ENCODE peak calls at places on chromosomes 11 and 22, in nine cellular contexts. One of them, this sample, is unnamed.

GRCh38 chr11:96324912-96325311 is 18.1 kb downstream of the MAML2 start:
- DNase-seq in endodermal cell: no peak
- DNase-seq in A549: no peak
- DNase-seq in cardiac fibroblast: peak
- DNase-seq in thoracic aorta: no peak
- DNase-seq in HFF-Myc: no peak
- DNase-seq in breast epithelium: no peak
- DNase-seq in lower leg skin: no peak
- DNase-seq in prostate gland: no peak
- DNase-seq in this sample: peak

GRCh38 chr11:2779981-2780849 is 80.4 kb upstream of the KCNQ1OT1 start:
- DNase-seq in HFF-Myc: no peak
- DNase-seq in A549: no peak
- DNase-seq in prostate gland: peak
- DNase-seq in lower leg skin: peak
- DNase-seq in endodermal cell: peak
- DNase-seq in cardiac fibroblast: peak
- DNase-seq in thoracic aorta: peak
- DNase-seq in breast epithelium: peak
- DNase-seq in this sample: no peak

GRCh38 chr11:86874314-86875056 is 74.1 kb downstream of the PRSS23 start:
- DNase-seq in lower leg skin: no peak
- DNase-seq in endodermal cell: no peak
- DNase-seq in HFF-Myc: no peak
- DNase-seq in cardiac fibroblast: no peak
- DNase-seq in A549: no peak
- DNase-seq in prostate gland: no peak
- DNase-seq in breast epithelium: no peak
- DNase-seq in thoracic aorta: no peak
- DNase-seq in this sample: peak

GRCh38 chr11:129278586-129279319 is 86.6 kb upstream of the ARHGAP32 start:
- DNase-seq in lower leg skin: no peak
- DNase-seq in breast epithelium: no peak
- DNase-seq in HFF-Myc: no peak
- DNase-seq in thoracic aorta: no peak
- DNase-seq in prostate gland: no peak
- DNase-seq in A549: no peak
- DNase-seq in endodermal cell: peak
- DNase-seq in cardiac fibroblast: peak
- DNase-seq in this sample: no peak

GRCh38 chr11:32440372-32440888 is 5.1 kb upstream of the WT1 start:
- DNase-seq in A549: no peak
- DNase-seq in breast epithelium: no peak
- DNase-seq in prostate gland: no peak
- DNase-seq in cardiac fibroblast: no peak
- DNase-seq in thoracic aorta: no peak
- DNase-seq in endodermal cell: no peak
- DNase-seq in lower leg skin: no peak
- DNase-seq in HFF-Myc: no peak
- DNase-seq in this sample: no peak

GRCh38 chr11:86483591-86484163 is 109.0 kb downstream of the CCDC81 start:
- DNase-seq in prostate gland: no peak
- DNase-seq in endodermal cell: no peak
- DNase-seq in lower leg skin: peak
- DNase-seq in cardiac fibroblast: no peak
- DNase-seq in thoracic aorta: no peak
- DNase-seq in A549: no peak
- DNase-seq in breast epithelium: no peak
- DNase-seq in HFF-Myc: no peak
- DNase-seq in this sample: no peak

GRCh38 chr22:30694638-30695350 is at the start of gene OSBP2:
- DNase-seq in thoracic aorta: no peak
- DNase-seq in HFF-Myc: no peak
- DNase-seq in lower leg skin: peak
- DNase-seq in endodermal cell: peak
- DNase-seq in A549: peak
- DNase-seq in cardiac fibroblast: no peak
- DNase-seq in prostate gland: peak
- DNase-seq in breast epithelium: no peak
- DNase-seq in this sample: no peak

GRCh38 chr22:31095637-31096249 is 11.6 kb downstream of the SELENOM start:
- DNase-seq in endodermal cell: no peak
- DNase-seq in A549: no peak
- DNase-seq in breast epithelium: no peak
- DNase-seq in HFF-Myc: no peak
- DNase-seq in lower leg skin: no peak
- DNase-seq in prostate gland: no peak
- DNase-seq in thoracic aorta: no peak
- DNase-seq in cardiac fibroblast: no peak
- DNase-seq in this sample: no peak

GRCh38 chr11:724733-725386 is 18.8 kb downstream of the EPS8L2 start:
- DNase-seq in breast epithelium: no peak
- DNase-seq in HFF-Myc: no peak
- DNase-seq in cardiac fibroblast: no peak
- DNase-seq in A549: no peak
- DNase-seq in prostate gland: no peak
- DNase-seq in endodermal cell: no peak
- DNase-seq in thoracic aorta: no peak
- DNase-seq in lower leg skin: no peak
- DNase-seq in this sample: no peak

GRCh38 chr11:121931121-121931520 is 184.9 kb downstream of the BLID start:
- DNase-seq in thoracic aorta: no peak
- DNase-seq in prostate gland: no peak
- DNase-seq in A549: no peak
- DNase-seq in endodermal cell: no peak
- DNase-seq in lower leg skin: no peak
- DNase-seq in cardiac fibroblast: no peak
- DNase-seq in HFF-Myc: no peak
- DNase-seq in breast epithelium: no peak
- DNase-seq in this sample: no peak

DNA sequence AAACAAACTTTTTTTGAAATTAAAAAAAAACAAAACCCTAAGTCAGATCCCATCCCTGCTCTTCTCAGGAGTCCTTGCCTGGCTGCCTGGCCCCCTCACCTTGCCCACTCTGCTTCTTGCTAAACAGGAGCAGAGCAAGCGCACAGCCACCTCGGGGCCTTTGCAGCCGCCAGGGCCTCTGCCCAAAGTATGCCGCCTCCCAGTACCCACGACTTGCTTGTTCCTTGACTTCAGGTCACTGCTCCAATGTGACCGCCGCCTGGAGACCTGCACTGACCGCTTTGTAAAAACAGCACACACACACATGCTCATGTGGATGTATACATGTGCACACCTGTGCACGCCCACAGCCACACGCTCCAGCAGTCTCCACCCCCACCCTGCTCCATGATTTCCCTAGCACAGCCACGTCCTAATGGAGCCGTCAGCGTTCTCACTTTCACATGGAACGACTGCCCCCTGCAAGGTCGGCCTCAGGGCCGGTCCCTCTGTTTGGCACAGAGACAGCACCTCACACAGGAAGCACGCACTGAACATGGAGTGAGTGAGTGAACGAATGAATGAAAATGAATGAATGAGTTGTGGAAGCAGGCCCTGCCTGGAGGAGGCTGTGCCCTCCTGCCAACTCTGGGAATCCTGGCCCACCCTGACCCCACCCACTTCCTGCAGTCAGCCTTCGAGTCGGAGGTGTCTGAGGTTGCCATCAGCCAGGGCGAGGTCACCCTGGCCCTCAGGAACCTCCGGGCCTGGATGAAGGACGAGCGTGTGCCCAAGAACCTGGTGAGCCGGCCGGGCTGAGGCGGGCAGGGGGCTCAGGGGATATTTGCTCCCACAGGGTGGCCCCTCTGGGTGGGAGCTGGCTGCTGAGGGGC is 8.0 kb downstream of the ALDH3B1 start:
- DNase-seq in cardiac fibroblast: no peak
- DNase-seq in endodermal cell: no peak
- DNase-seq in thoracic aorta: no peak
- DNase-seq in A549: peak
- DNase-seq in breast epithelium: no peak
- DNase-seq in lower leg skin: no peak
- DNase-seq in HFF-Myc: no peak
- DNase-seq in prostate gland: no peak
- DNase-seq in this sample: no peak
- H3K4me3 ChIP-seq in cardiac fibroblast: no peak
- H3K4me3 ChIP-seq in endodermal cell: no peak
- H3K4me3 ChIP-seq in thoracic aorta: no peak
- H3K4me3 ChIP-seq in A549: no peak
- H3K4me3 ChIP-seq in breast epithelium: no peak
- H3K4me3 ChIP-seq in lower leg skin: no peak
- H3K4me3 ChIP-seq in HFF-Myc: no peak
- H3K4me3 ChIP-seq in prostate gland: no peak
- H3K4me3 ChIP-seq in this sample: no peak

GRCh38 chr22:42743501-42743991 is 22.9 kb upstream of the A4GALT start:
- DNase-seq in endodermal cell: no peak
- DNase-seq in cardiac fibroblast: peak
- DNase-seq in thoracic aorta: peak
- DNase-seq in lower leg skin: peak
- DNase-seq in prostate gland: peak
- DNase-seq in breast epithelium: no peak
- DNase-seq in A549: no peak
- DNase-seq in HFF-Myc: no peak
- DNase-seq in this sample: peak
- TF ChIP-seq CTCF in endodermal cell: no peak
- TF ChIP-seq CTCF in cardiac fibroblast: no peak
- TF ChIP-seq CTCF in thoracic aorta: no peak
- TF ChIP-seq CTCF in lower leg skin: no peak
- TF ChIP-seq CTCF in prostate gland: no peak
- TF ChIP-seq CTCF in breast epithelium: no peak
- TF ChIP-seq CTCF in A549: no peak
- TF ChIP-seq CTCF in HFF-Myc: no peak
- TF ChIP-seq CTCF in this sample: peak

GRCh38 chr22:27795053-27795452 is 6.5 kb downstream of the MN1 start:
- DNase-seq in lower leg skin: no peak
- DNase-seq in breast epithelium: no peak
- DNase-seq in endodermal cell: no peak
- DNase-seq in prostate gland: no peak
- DNase-seq in thoracic aorta: no peak
- DNase-seq in A549: no peak
- DNase-seq in HFF-Myc: no peak
- DNase-seq in cardiac fibroblast: no peak
- DNase-seq in this sample: no peak

GRCh38 chr22:27794244-27794643 is 7.3 kb downstream of the MN1 start:
- DNase-seq in HFF-Myc: no peak
- DNase-seq in endodermal cell: peak
- DNase-seq in A549: no peak
- DNase-seq in thoracic aorta: no peak
- DNase-seq in lower leg skin: no peak
- DNase-seq in prostate gland: no peak
- DNase-seq in breast epithelium: no peak
- DNase-seq in cardiac fibroblast: no peak
- DNase-seq in this sample: no peak

GRCh38 chr22:27796829-27797792 is 4.4 kb downstream of the MN1 start:
- DNase-seq in thoracic aorta: no peak
- DNase-seq in breast epithelium: no peak
- DNase-seq in lower leg skin: no peak
- DNase-seq in endodermal cell: peak
- DNase-seq in HFF-Myc: no peak
- DNase-seq in cardiac fibroblast: no peak
- DNase-seq in A549: no peak
- DNase-seq in prostate gland: no peak
- DNase-seq in this sample: no peak

GRCh38 chr22:27797793-27798525 is 3.6 kb downstream of the MN1 start:
- DNase-seq in breast epithelium: no peak
- DNase-seq in HFF-Myc: no peak
- DNase-seq in endodermal cell: peak
- DNase-seq in prostate gland: no peak
- DNase-seq in A549: no peak
- DNase-seq in lower leg skin: no peak
- DNase-seq in cardiac fibroblast: no peak
- DNase-seq in thoracic aorta: no peak
- DNase-seq in this sample: no peak

GRCh38 chr22:27796118-27796517 is 5.4 kb downstream of the MN1 start:
- DNase-seq in A549: no peak
- DNase-seq in thoracic aorta: no peak
- DNase-seq in endodermal cell: no peak
- DNase-seq in breast epithelium: no peak
- DNase-seq in cardiac fibroblast: no peak
- DNase-seq in prostate gland: no peak
- DNase-seq in lower leg skin: no peak
- DNase-seq in HFF-Myc: no peak
- DNase-seq in this sample: no peak
- H3K4me3 ChIP-seq in A549: no peak
- H3K4me3 ChIP-seq in thoracic aorta: peak
- H3K4me3 ChIP-seq in endodermal cell: no peak
- H3K4me3 ChIP-seq in breast epithelium: no peak
- H3K4me3 ChIP-seq in cardiac fibroblast: peak
- H3K4me3 ChIP-seq in prostate gland: no peak
- H3K4me3 ChIP-seq in lower leg skin: no peak
- H3K4me3 ChIP-seq in HFF-Myc: no peak
- H3K4me3 ChIP-seq in this sample: peak

DNA sequence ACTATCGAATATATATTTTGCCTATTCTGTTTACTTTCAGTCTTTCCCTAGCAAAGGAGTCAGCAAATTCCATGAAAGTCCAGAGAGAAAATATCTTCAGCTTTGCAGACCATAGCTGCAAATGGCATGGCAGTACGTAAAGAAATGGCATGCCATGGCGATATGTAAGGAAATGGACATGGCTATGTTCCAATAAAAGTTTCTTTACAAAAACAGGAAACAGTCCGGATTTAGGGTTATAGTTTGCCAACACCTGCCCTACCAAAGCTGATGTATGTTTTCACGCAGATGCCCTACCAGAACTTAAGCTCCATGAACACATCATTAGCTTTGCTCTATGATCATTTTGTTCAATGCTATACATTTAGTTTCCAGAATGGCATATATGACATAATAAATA is 19.5 kb downstream of the KIAA0930 start:
- DNase-seq in HFF-Myc: no peak
- DNase-seq in prostate gland: no peak
- DNase-seq in A549: no peak
- DNase-seq in endodermal cell: no peak
- DNase-seq in breast epithelium: no peak
- DNase-seq in cardiac fibroblast: no peak
- DNase-seq in thoracic aorta: no peak
- DNase-seq in lower leg skin: no peak
- DNase-seq in this sample: no peak
- TF ChIP-seq CTCF in HFF-Myc: no peak
- TF ChIP-seq CTCF in prostate gland: no peak
- TF ChIP-seq CTCF in A549: no peak
- TF ChIP-seq CTCF in endodermal cell: no peak
- TF ChIP-seq CTCF in breast epithelium: no peak
- TF ChIP-seq CTCF in cardiac fibroblast: no peak
- TF ChIP-seq CTCF in thoracic aorta: no peak
- TF ChIP-seq CTCF in lower leg skin: no peak
- TF ChIP-seq CTCF in this sample: no peak

This sample was measured in AG10803.